ENCODE peak calls at places on chromosomes 11 and 22, in five cellular contexts. O, D, M, L and U are unnamed samples.
A peak's percentile ranks its signal among the peaks of the same experiment; 100 is the strongest.

GRCh38 chr11:70332567-70332966 is 62.1 kb downstream of the PPFIA1 start:
- DNase-seq in L (no peak), M (no peak), O (no peak), D (no peak), U (no peak)

GRCh38 chr11:2460540-2461252 is 15.9 kb downstream of the KCNQ1 start:
- DNase-seq in M (no peak), D (no peak), O (peak; percentile 26), L (peak; percentile 66), U (no peak)

GRCh38 chr11:102676086-102676485 is 29.5 kb downstream of the MMP27 start:
- DNase-seq in D (no peak), M (no peak), O (no peak), L (no peak), U (no peak)

GRCh38 chr11:71171576-71171975 is 80.8 kb downstream of the SHANK2 start:
- DNase-seq in O (no peak), M (no peak), D (peak; percentile 28), L (no peak), U (no peak)

GRCh38 chr11:86360775-86361395 is 13.8 kb upstream of the CCDC81 start:
- DNase-seq in M (no peak), L (no peak), D (no peak), O (no peak), U (peak; percentile 23)

GRCh38 chr22:29700949-29701927 is 18.6 kb upstream of the CABP7 start:
- DNase-seq in M (peak; percentile 20), D (peak; percentile 42), L (peak; percentile 24), O (no peak), U (peak; percentile 51)

GRCh38 chr22:20206709-20207215 is 55.9 kb upstream of the CCDC188 start:
- DNase-seq in D (no peak), O (peak; percentile 58), L (peak; percentile 31), M (peak; percentile 97), U (no peak)

GRCh38 chr11:69918938-69919650 is 99.9 kb upstream of the FGF3 start:
- DNase-seq in L (peak; percentile 70), O (peak; percentile 79), D (peak; percentile 61), M (peak; percentile 84), U (peak; percentile 43)

GRCh38 chr11:112886707-112887370 is 74.4 kb upstream of the NCAM1 start:
- DNase-seq in L (no peak), M (no peak), O (no peak), D (no peak), U (no peak)

GRCh38 chr22:45129703-45130524 is 33.8 kb upstream of the NUP50 start:
- DNase-seq in D (no peak), L (no peak), O (no peak), M (no peak), U (no peak)

GRCh38 chr22:30802202-30803166 is 107.8 kb downstream of the OSBP2 start:
- DNase-seq in O (peak; percentile 90), D (peak; percentile 79), M (peak; percentile 89), L (peak; percentile 86), U (peak; percentile 61)

GRCh38 chr11:65578667-65579066 is 2.8 kb downstream of the EHBP1L1 start:
- DNase-seq in O (no peak), L (peak; percentile 23), M (no peak), D (no peak), U (no peak)
- TF ChIP-seq POLR2A in O (no peak), L (no peak), M (no peak), D (no peak), U (no peak)

GRCh38 chr11:61071208-61071681 is 31.0 kb upstream of the CD5 start:
- DNase-seq in O (no peak), D (no peak), M (no peak), L (peak; percentile 32), U (no peak)
- TF ChIP-seq POLR2A in O (no peak), D (no peak), M (no peak), L (no peak), U (no peak)

DNA sequence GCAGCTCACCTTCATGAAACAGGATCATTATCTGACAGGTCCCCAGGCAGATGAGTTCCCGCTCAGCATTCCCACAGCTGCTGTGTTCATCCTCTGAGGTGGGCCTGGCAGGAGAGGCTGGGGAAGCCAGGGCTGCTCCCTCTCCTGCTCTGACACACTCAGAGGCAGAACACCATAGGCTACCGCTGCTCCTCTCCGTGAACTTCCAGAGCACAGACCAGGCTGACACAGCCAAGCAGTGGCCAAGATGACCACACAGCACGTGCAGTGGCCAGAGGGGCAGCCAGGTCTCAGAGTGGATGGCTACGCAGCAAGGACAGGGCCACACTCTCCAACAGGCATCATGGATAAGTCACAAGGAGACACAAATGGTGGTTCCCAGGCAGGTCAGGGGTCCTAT is 8.5 kb downstream of the PRODH start:
- DNase-seq in O (no peak), L (no peak), M (no peak), D (no peak), U (no peak)
- TF ChIP-seq POLR2A in O (no peak), L (no peak), M (no peak), D (no peak), U (no peak)

DNA sequence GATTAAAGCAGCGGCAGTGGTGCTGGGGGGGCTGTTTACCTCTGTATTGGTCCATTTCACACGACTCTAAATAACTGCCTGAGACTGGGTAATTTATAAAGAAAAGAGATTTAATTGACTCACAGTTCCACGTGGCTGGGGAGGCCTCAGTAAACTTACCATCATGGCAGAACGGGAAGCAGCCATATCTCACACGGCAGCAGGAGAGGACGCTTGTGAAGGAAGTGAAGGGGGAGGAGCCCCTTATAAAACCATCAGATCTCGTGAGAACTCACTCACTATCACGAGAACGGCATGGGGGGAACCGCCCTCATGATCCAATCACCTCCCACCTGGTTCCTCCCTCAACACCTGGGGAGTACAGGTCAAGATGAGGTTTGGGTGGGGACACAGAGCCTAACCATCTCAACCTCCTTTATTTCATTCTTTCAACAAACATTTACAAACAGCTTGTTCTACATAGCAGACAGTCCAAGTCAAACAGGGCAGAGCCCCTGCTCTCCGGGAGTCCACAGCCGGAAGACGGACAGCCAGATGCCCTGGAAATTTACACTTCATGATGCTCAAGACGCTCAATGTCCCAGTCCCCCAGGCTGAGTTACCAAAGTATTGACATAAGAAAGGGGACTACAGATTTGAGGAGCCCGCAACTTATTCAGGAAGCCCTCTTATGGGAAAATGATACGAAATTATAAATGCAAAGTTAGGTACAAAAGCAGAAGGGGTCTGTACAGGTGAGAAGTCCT is 26.3 kb upstream of the HMGXB4 start:
- DNase-seq in D (no peak), L (peak; percentile 17), O (no peak), M (no peak), U (peak; percentile 50)
- TF ChIP-seq POLR2A in D (no peak), L (no peak), O (no peak), M (peak; percentile 93), U (peak; percentile 98)

GRCh38 chr11:795638-796564 is 2.2 kb downstream of the SLC25A22 start:
- DNase-seq in O (peak; percentile 77), D (peak; percentile 84), M (peak; percentile 67), L (peak; percentile 81), U (no peak)
- TF ChIP-seq POLR2A in O (no peak), D (no peak), M (no peak), L (peak; percentile 35), U (peak; percentile 23)

DNA sequence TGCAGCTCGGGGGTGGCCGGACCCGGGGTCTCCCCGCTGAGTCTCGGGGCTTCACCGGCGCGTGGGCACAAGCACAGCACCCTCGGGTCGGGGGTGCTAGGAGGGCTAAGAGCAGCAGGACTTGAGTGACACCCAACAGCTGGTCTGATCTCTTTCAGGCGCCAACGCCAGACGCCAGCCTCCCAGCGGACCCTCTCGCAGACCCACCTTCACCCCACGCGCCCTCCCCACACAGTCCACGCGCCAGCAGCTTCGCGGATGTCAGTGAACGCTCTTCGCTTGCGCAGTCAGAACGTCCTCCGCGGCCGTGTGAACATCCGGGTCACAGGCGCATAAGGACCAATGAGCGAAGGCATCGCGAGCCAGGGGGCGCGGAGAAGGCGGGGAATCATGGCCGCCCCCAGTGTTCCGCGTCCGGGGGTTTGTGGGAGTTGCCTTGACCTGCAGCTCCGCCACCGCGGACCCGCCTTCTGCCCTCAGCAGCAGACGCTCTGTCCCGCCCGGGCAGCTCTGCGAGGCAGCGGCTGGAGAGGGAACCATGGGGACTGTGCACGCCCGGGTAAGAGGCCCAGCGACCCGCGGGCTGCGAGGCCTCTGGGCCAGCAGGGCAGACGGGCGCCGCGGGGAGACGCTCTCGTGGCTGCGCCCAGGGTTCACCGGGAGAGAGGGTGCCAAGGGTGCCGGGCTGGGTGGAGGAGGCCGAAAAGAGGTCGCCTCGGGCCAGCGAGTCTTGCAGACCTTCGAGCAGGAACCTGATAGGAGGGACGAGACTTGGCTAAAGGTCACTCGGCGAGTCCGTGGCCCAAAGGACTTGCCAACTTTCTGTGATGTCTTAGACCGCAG is at the start of gene SAMM50:
- DNase-seq in M (peak; percentile 87), O (peak; percentile 94), L (peak; percentile 94), D (peak; percentile 96), U (peak; percentile 81)
- TF ChIP-seq POLR2A in M (peak; percentile 89), O (no peak), L (peak; percentile 71), D (no peak), U (peak; percentile 90)

GRCh38 chr11:813440-814096 is 3.8 kb downstream of the RPLP2 start:
- DNase-seq in L (no peak), M (no peak), D (no peak), O (no peak), U (no peak)
- TF ChIP-seq POLR2A in L (no peak), M (peak; percentile 85), D (no peak), O (no peak), U (no peak)

GRCh38 chr22:28019360-28019759 is 100.3 kb upstream of the PITPNB start:
- DNase-seq in O (peak; percentile 20), D (peak; percentile 51), L (peak; percentile 3), M (no peak), U (no peak)
- TF ChIP-seq POLR2A in O (no peak), D (no peak), L (no peak), M (no peak), U (no peak)

DNA sequence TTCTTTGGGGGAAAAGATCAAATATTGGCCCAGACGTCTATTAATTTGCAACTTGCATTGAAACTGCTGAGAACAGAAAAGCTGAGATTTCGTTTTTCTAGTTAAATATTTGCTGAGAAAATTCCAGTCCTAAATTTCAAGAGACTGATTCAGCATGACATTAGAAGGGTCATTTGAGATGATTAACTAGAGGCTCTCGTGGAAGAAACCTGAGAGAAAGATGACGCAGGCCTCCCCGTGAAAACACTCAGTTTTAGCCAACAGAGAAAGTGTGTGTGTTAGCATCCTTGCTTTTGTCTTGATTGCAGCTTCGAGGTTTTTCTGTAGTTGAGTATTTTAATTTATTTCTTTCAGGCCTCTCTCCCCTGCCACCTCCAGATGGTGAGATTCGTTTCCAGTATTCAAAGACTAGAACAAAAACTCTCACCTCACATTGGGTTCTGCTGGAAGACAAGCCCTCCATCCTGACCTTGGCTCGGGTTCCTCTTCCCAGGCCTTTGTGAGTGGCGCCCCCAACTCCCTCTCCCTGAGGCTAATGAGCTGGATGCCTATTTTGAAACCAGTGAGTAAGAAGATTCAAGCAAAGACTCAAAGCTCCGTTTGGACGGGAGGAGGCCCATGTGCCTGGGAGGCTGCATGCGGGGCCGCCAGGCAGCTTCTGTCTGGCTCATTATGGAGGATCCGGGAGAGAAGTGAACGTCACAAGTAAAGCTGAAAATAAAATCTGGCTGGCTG is 52.4 kb downstream of the CELSR1 start:
- DNase-seq in D (no peak), L (no peak), M (no peak), O (no peak), U (no peak)
- TF ChIP-seq POLR2A in D (no peak), L (no peak), M (no peak), O (no peak), U (no peak)

GRCh38 chr11:76445122-76446084 is 585 bp downstream of the EMSY start:
- DNase-seq in O (peak; percentile 66), L (peak; percentile 78), M (peak; percentile 78), D (peak; percentile 87), U (peak; percentile 79)
- TF ChIP-seq POLR2A in O (no peak), L (peak; percentile 45), M (peak; percentile 61), D (no peak), U (no peak)